ENCODE peak calls at places on chromosomes 1 and 21, in six cellular contexts. U is AG04450, M is MCF 10A, Z is prostate gland, O is body of pancreas, N is Caco-2. L is an unnamed sample.

GRCh38 chr1:7868085-7868780 is 15.4 kb upstream of the UTS2 start:
- DNase-seq in U (no peak), M (no peak), Z (no peak), O (no peak), N (no peak), L (no peak)

GRCh38 chr1:41474490-41475271 is 9.8 kb downstream of the EDN2 start:
- DNase-seq in U (no peak), O (peak), M (no peak), N (no peak), Z (peak), L (no peak)

GRCh38 chr1:182990413-182991144 is 32.6 kb upstream of the LAMC1 start:
- DNase-seq in M (peak), U (peak), Z (no peak), O (no peak), N (no peak), L (no peak)

GRCh38 chr1:163436133-163436532 is 114.4 kb downstream of the NUF2 start:
- DNase-seq in U (no peak), M (no peak), Z (no peak), O (no peak), N (no peak), L (no peak)

GRCh38 chr1:169957884-169958283 is 64.2 kb upstream of the SCYL3 start:
- DNase-seq in N (no peak), O (no peak), M (peak), U (no peak), Z (no peak), L (no peak)

GRCh38 chr21:39663742-39664492 is 51.2 kb downstream of the B3GALT5 start:
- DNase-seq in N (no peak), Z (no peak), M (no peak), U (no peak), O (no peak), L (no peak)

GRCh38 chr1:196400478-196401453 is 207.5 kb downstream of the KCNT2 start:
- DNase-seq in M (peak), N (no peak), U (no peak), O (peak), Z (no peak), L (no peak)

GRCh38 chr1:92774407-92774806 is 10.5 kb downstream of the EVI5 start:
- DNase-seq in U (no peak), Z (no peak), O (no peak), N (no peak), M (no peak), L (no peak)

GRCh38 chr1:174204697-174205308 is 45.5 kb downstream of the RABGAP1L start:
- DNase-seq in M (no peak), Z (no peak), U (no peak), N (no peak), O (no peak), L (no peak)

GRCh38 chr1:58824753-58825389 is 41.0 kb upstream of the JUN start:
- DNase-seq in N (no peak), M (peak), U (no peak), O (peak), Z (no peak), L (no peak)

GRCh38 chr1:211616231-211617031 is 37.5 kb upstream of the SLC30A1 start:
- DNase-seq in O (no peak), Z (peak), U (no peak), N (no peak), M (no peak), L (no peak)

GRCh38 chr1:165697491-165697880 is 876 bp downstream of the ALDH9A1 start:
- DNase-seq in Z (no peak), M (peak), U (no peak), O (no peak), N (no peak), L (no peak)

GRCh38 chr1:27341525-27342252 is at the start of gene SYTL1:
- DNase-seq in M (peak), N (peak), Z (peak), U (no peak), O (peak), L (no peak)

GRCh38 chr1:82465024-82465423 is 664.3 kb downstream of the ADGRL2 start:
- DNase-seq in O (no peak), M (no peak), N (no peak), Z (no peak), U (no peak), L (no peak)

GRCh38 chr1:31102501-31102950 is 37.0 kb upstream of the PUM1 start:
- DNase-seq in Z (no peak), U (no peak), M (peak), N (no peak), O (peak), L (no peak)

GRCh38 chr1:157144509-157144908 is 6.3 kb upstream of the ETV3 start:
- DNase-seq in O (no peak), U (no peak), M (no peak), Z (peak), N (no peak), L (no peak)

GRCh38 chr1:58779059-58779754 is 4.6 kb downstream of the JUN start:
- DNase-seq in U (no peak), M (no peak), O (no peak), N (no peak), Z (no peak), L (no peak)

GRCh38 chr1:175268720-175269119 is 76.1 kb upstream of the KIAA0040 start:
- DNase-seq in N (peak), Z (no peak), M (peak), U (no peak), O (no peak), L (no peak)

GRCh38 chr21:45401916-45402900 is 2.8 kb upstream of the COL18A1 start:
- DNase-seq in M (no peak), U (no peak), O (peak), N (no peak), Z (no peak), L (no peak)

GRCh38 chr1:67004176-67004575 is 49.8 kb downstream of the SLC35D1 start:
- DNase-seq in N (no peak), Z (no peak), M (no peak), U (no peak), O (no peak), L (no peak)

GRCh38 chr1:32992489-32993214 is 28.0 kb upstream of the RNF19B start:
- DNase-seq in U (no peak), N (peak), M (peak), Z (peak), O (peak), L (peak)

GRCh38 chr1:240652554-240652953 is 40.6 kb upstream of the GREM2 start:
- DNase-seq in U (no peak), M (no peak), Z (no peak), O (no peak), N (no peak), L (no peak)

GRCh38 chr1:5297199-5297877 is 642.9 kb downstream of the AJAP1 start:
- DNase-seq in Z (no peak), N (no peak), U (no peak), M (no peak), O (peak), L (no peak)

GRCh38 chr1:6271554-6271953 is 10.7 kb upstream of the GPR153 start:
- DNase-seq in Z (no peak), O (no peak), N (no peak), M (no peak), U (no peak), L (no peak)

GRCh38 chr1:40820911-40821693 is 37.5 kb downstream of the KCNQ4 start:
- DNase-seq in N (no peak), M (no peak), O (peak), U (no peak), Z (no peak), L (no peak)

GRCh38 chr21:39006653-39007417 is 176.4 kb downstream of the PSMG1 start:
- DNase-seq in N (no peak), O (no peak), M (peak), Z (peak), U (no peak), L (no peak)

GRCh38 chr1:19033516-19033840 is 77.0 kb upstream of the IFFO2 start:
- DNase-seq in M (peak), U (no peak), N (no peak), Z (no peak), O (no peak), L (no peak)

GRCh38 chr1:236497908-236498307 is 25.9 kb upstream of the LGALS8 start:
- DNase-seq in M (no peak), Z (no peak), O (no peak), N (no peak), U (no peak), L (no peak)

GRCh38 chr1:93253471-93253870 is 72.9 kb downstream of the CCDC18 start:
- DNase-seq in M (no peak), N (no peak), Z (no peak), U (no peak), O (no peak), L (no peak)

GRCh38 chr1:99328171-99328570 is 63.9 kb downstream of the PLPPR4 start:
- DNase-seq in N (no peak), Z (no peak), U (no peak), O (no peak), M (no peak), L (no peak)

DNA sequence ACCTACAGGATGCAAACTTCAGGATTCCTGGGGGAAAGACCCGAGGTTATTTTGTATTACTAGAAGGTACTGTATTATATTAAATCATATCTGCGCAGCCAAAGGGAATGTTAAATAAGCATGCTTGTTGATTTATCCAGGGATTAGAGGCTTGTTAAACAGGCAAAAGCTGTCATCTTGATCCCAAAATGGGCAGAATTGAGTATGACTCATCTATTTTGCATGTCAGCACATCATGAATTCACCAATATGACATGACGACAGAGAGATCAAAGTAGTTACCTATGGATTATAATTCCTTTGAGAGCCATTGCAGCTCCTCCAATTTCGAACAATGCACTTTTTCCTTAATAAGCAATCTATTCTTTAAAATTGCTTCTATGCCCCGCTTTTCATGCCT is 66.1 kb downstream of the TBX15 start:
- DNase-seq in N (no peak), M (peak), Z (no peak), O (no peak), U (no peak), L (no peak)
- TF ChIP-seq CTCF in N (no peak), M (no peak), Z (no peak), O (no peak), U (no peak), L (no peak)

DNA sequence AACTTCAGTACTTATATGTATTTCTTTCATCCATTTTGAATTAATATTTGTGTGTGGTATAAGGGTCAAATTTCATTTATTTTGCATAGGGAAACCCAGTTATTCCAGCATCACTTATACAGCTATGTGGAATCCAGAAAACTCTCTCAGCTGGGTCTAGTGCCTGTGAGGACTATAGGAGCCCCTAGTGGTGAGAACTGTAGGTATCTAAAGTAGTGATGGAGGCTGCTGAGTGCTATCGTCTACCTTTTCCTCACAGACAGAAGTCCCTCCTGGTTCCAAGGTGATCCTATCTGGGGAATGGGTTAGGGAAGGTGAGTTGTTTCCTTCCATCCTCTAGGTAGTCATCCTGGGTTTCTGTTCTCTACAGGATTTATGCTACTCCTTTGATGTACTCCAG is 352.0 kb upstream of the C1orf87 start:
- DNase-seq in M (peak), O (no peak), N (peak), Z (no peak), U (no peak), L (no peak)
- TF ChIP-seq CTCF in M (peak), O (peak), N (peak), Z (peak), U (peak), L (peak)

GRCh38 chr1:3453891-3454810 is at the start of gene ARHGEF16:
- DNase-seq in M (peak), N (peak), U (no peak), Z (peak), O (peak), L (peak)
- TF ChIP-seq CTCF in M (peak), N (peak), U (peak), Z (peak), O (peak), L (peak)

DNA sequence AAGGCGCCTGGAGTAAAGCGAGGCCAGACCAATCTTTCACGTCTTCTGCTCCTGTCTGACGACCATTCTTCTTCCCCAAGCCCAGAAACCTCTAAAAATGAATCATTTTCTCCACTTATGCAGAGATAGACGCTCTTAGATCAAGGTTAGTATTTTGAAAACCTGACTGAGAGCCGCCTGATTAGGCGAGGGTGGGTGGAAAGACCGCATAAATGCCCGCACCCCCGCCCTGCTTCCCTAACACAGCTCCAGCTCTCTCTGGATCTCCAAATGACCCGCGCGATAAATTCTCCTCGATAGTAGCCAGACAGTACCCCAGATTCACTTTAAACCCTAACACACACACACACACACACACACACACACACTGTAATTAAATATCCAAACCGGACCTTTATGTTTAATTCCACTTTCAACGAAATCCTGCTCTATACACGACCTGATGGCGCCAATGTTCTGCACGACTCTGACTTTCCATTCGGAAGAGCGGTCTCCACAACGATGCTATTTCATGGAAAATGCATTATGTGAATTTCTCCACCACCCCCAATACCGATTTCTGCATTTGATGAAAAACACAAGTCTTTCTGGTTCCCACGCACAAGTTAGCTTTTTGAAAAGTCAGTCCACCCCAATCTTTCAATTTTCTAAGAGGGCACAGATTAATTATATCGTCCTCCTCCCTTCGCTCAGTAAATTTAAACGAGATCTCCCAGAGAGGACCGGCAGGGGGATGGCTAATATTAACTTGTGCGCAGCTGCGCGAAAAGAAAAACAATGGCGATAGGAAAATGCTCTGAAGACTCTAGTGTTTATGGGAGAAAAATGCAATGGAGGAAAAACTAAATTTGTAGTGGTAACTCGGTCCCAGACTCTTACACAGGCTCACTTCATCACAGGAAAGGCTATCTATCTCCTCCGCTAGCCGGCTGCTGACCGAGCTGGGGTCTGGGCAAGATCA is 1.5 kb upstream of the LHX8 start:
- DNase-seq in U (no peak), N (no peak), O (no peak), M (no peak), Z (no peak), L (no peak)
- TF ChIP-seq CTCF in U (no peak), N (no peak), O (no peak), M (no peak), Z (no peak), L (no peak)

DNA sequence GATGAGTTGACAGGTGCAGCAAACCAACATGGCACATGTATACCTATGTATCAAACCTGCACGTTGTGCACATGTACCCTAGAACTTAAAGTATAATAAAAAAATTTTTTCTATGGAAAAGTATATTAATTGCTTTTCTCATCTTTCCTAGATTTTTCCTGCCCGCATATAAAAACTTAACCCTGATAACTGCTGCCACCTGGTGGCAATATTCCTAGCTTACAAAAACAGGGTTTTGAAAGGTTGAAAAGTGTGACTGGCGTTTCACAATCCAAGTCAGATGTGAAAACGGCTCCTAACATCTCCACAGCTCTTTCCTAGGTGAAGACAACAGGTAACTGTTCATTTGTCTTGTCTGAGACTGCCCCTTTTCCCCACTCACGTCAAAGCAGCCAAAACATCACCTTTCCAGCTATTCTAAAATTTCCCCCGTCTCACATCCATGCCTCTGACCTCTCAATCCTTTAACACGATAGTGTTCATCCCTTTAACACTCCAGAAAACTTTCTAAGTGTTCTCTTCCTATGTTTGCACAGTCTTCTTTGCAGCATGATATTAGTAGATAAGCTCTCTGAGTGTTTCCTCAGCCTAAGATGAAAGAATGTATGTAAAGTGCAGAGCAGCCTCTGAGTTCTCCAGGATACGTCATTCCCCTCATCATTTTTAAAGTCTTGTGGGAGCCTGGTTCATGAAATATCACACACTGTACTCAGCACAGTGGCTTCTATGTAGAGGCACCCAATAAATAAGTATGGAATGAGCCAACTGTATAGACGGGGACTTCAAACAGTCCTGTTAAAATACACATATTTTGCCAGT is 27.5 kb downstream of the OVGP1 start:
- DNase-seq in N (peak), M (peak), O (peak), Z (peak), U (no peak), L (peak)
- TF ChIP-seq CTCF in N (peak), M (peak), O (peak), Z (peak), U (peak), L (peak)

DNA sequence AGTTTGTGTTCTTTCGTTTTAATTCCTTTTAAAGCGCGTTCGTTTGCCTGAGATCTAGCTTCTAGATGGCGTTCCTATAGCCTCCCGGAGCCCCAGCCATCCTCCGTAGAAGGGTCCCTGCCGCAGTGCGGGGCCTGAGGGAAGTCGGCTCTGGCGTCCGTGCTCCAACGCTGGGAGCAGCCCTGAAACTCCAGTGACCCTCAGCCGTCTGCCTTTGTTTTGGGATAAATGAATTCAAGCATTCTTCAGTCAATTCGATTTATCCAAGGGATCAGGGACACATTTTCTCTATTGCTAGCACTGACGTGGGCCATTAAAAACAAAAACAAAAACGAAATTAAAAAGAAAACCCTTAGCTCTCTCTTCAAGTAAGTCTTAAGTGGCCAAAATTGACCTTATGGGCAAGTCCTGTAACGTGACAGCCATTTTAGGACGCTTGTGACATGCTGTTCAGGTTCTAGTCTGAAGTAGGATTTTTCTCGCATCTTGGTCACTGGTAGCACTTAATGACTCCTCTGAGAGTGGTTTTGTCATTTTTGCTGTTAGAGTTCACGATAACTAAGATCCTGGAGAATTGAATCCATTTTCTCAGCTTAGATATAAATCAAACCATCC is 757 bp upstream of the HSPA13 start:
- DNase-seq in N (no peak), O (no peak), M (no peak), Z (no peak), U (no peak), L (no peak)
- TF ChIP-seq CTCF in N (no peak), O (no peak), M (no peak), Z (no peak), U (peak), L (no peak)

GRCh38 chr1:156121441-156121840 is 6.9 kb downstream of the LMNA start:
- DNase-seq in N (no peak), Z (no peak), O (no peak), M (no peak), U (no peak), L (no peak)

GRCh38 chr1:156124557-156125483 is 10.3 kb downstream of the LMNA start:
- DNase-seq in N (no peak), O (no peak), M (peak), Z (peak), U (no peak), L (no peak)

GRCh38 chr1:156122519-156123355 is 8.2 kb downstream of the LMNA start:
- DNase-seq in U (no peak), M (peak), Z (peak), N (no peak), O (peak), L (no peak)

GRCh38 chr1:156122086-156122485 is 7.6 kb downstream of the LMNA start:
- DNase-seq in U (no peak), Z (no peak), M (no peak), N (no peak), O (no peak), L (no peak)

GRCh38 chr1:156123356-156124196 is 9.1 kb downstream of the LMNA start:
- DNase-seq in Z (peak), N (peak), O (peak), U (peak), M (peak), L (no peak)
- TF ChIP-seq CTCF in Z (peak), N (peak), O (no peak), U (peak), M (peak), L (no peak)

DNA sequence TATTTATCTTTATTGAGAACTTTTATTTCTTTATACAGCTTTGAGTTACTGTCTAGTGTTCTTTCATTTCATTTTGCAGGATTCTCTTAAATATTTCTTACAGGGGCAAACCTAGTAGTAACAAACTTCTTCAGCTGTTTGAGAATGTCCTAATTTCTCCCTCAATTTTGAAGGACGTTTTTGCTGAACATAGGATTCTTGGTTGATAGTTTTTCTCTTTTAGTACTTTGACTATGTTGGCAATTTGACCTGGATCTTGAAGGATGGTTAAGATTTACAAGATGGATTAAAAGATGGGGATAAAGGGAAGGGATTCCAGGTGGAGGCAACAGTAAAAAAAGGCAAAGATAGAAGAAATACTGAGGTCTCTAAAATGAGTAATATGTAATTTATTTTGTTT is 38.9 kb downstream of the XPR1 start:
- DNase-seq in O (no peak), N (no peak), Z (no peak), M (no peak), U (no peak), L (no peak)
- TF ChIP-seq CTCF in O (no peak), N (no peak), Z (no peak), M (no peak), U (no peak), L (no peak)

GRCh38 chr21:35139382-35139715 is 90.2 kb upstream of the RUNX1 start:
- DNase-seq in O (no peak), N (no peak), U (no peak), Z (no peak), M (no peak), L (no peak)
- TF ChIP-seq CTCF in O (no peak), N (no peak), U (no peak), Z (no peak), M (no peak), L (no peak)

L was measured in progenitor cell of endocrine pancreas.